ENCODE peak calls at places on chromosomes 7 and 10, in five cellular contexts. One of them, this sample, is unnamed.

GRCh38 chr10:98411768-98412167 is 3.2 kb downstream of the PYROXD2 start:
- DNase-seq in NCI-H1694: no peak
- DNase-seq in cerebellar cortex: no peak
- DNase-seq in A549: no peak
- DNase-seq in NCI-H1092 treated with DMSO at 0.1 percent for 48 hours: no peak
- DNase-seq in this sample: no peak

GRCh38 chr10:43857206-43857952 is 208.7 kb upstream of the ZNF32 start:
- DNase-seq in NCI-H1694: peak
- DNase-seq in cerebellar cortex: no peak
- DNase-seq in A549: no peak
- DNase-seq in NCI-H1092 treated with DMSO at 0.1 percent for 48 hours: no peak
- DNase-seq in this sample: no peak

GRCh38 chr10:8056378-8056777 is 1.9 kb downstream of the GATA3 start:
- DNase-seq in NCI-H1694: no peak
- DNase-seq in cerebellar cortex: no peak
- DNase-seq in A549: no peak
- DNase-seq in NCI-H1092 treated with DMSO at 0.1 percent for 48 hours: no peak
- DNase-seq in this sample: no peak

GRCh38 chr7:118057404-118057803 is 126.6 kb upstream of the LSM8 start:
- DNase-seq in NCI-H1694: no peak
- DNase-seq in cerebellar cortex: no peak
- DNase-seq in A549: peak
- DNase-seq in NCI-H1092 treated with DMSO at 0.1 percent for 48 hours: no peak
- DNase-seq in this sample: no peak

GRCh38 chr10:22180724-22181123 is 37.1 kb downstream of the EBLN1 start:
- DNase-seq in NCI-H1694: no peak
- DNase-seq in cerebellar cortex: no peak
- DNase-seq in A549: no peak
- DNase-seq in NCI-H1092 treated with DMSO at 0.1 percent for 48 hours: no peak
- DNase-seq in this sample: no peak

GRCh38 chr10:123841560-123841959 is 50.0 kb downstream of the CPXM2 start:
- DNase-seq in NCI-H1694: no peak
- DNase-seq in cerebellar cortex: no peak
- DNase-seq in A549: no peak
- DNase-seq in NCI-H1092 treated with DMSO at 0.1 percent for 48 hours: no peak
- DNase-seq in this sample: no peak

GRCh38 chr10:132489053-132489703 is 48.4 kb upstream of the INPP5A start:
- DNase-seq in NCI-H1694: no peak
- DNase-seq in cerebellar cortex: no peak
- DNase-seq in A549: no peak
- DNase-seq in NCI-H1092 treated with DMSO at 0.1 percent for 48 hours: no peak
- DNase-seq in this sample: no peak

GRCh38 chr7:34603711-34604444 is 54.1 kb upstream of the NPSR1 start:
- DNase-seq in NCI-H1694: no peak
- DNase-seq in cerebellar cortex: peak
- DNase-seq in A549: no peak
- DNase-seq in NCI-H1092 treated with DMSO at 0.1 percent for 48 hours: no peak
- DNase-seq in this sample: no peak

GRCh38 chr7:93314449-93314848 is 82.3 kb downstream of the VPS50 start:
- DNase-seq in NCI-H1694: no peak
- DNase-seq in cerebellar cortex: no peak
- DNase-seq in A549: no peak
- DNase-seq in NCI-H1092 treated with DMSO at 0.1 percent for 48 hours: no peak
- DNase-seq in this sample: no peak

GRCh38 chr10:42638821-42639270 is 476 bp upstream of the ZNF33B start:
- DNase-seq in NCI-H1694: no peak
- DNase-seq in cerebellar cortex: no peak
- DNase-seq in A549: no peak
- DNase-seq in NCI-H1092 treated with DMSO at 0.1 percent for 48 hours: no peak
- DNase-seq in this sample: no peak

This sample was measured in DMS 273 treated with DMSO at 0.1 percent for 48 hours.